ENCODE peak calls at places on chromosomes 3 and 15, in nine cellular contexts. W, T, K, V, I, Q, X, L and Z are unnamed samples.

GRCh38 chr3:113697192-113698090 is 999 bp upstream of the USF3 start:
- DNase-seq in W (peak), K (peak), X (peak), I (no peak), L (no peak), Q (peak), T (peak), V (peak), Z (peak)

GRCh38 chr15:38991126-38991525 is 426.5 kb upstream of the RASGRP1 start:
- DNase-seq in L (peak), I (peak), Q (peak), W (no peak), K (no peak), X (peak), T (no peak), V (peak), Z (no peak)

GRCh38 chr3:58058654-58059263 is 50.5 kb downstream of the FLNB start:
- DNase-seq in V (no peak), Q (peak), T (no peak), W (no peak), X (no peak), K (no peak), I (no peak), L (no peak), Z (no peak)

GRCh38 chr15:61916104-61916503 is 144.1 kb downstream of the VPS13C start:
- DNase-seq in I (no peak), W (no peak), T (peak), Q (peak), K (no peak), X (no peak), L (no peak), V (peak), Z (no peak)

GRCh38 chr3:101170047-101170771 is 150.2 kb downstream of the IMPG2 start:
- DNase-seq in W (no peak), K (no peak), Q (peak), I (no peak), T (no peak), V (no peak), L (no peak), X (no peak), Z (no peak)

GRCh38 chr3:38627956-38628355 is 21.5 kb downstream of the SCN5A start:
- DNase-seq in X (no peak), V (no peak), I (no peak), T (peak), W (no peak), Q (peak), K (no peak), L (peak), Z (peak)

GRCh38 chr15:90982135-90982534 is 12.2 kb downstream of the PRC1 start:
- DNase-seq in T (no peak), L (no peak), K (no peak), V (no peak), W (no peak), I (no peak), Q (peak), X (peak), Z (no peak)

GRCh38 chr3:127002195-127003174 is 19.6 kb downstream of the PLXNA1 start:
- DNase-seq in Q (peak), W (peak), K (peak), I (peak), V (peak), L (no peak), T (peak), X (peak), Z (peak)

GRCh38 chr3:123719785-123720531 is 135.1 kb upstream of the HACD2 start:
- DNase-seq in Q (no peak), L (no peak), T (no peak), I (peak), X (peak), W (peak), V (no peak), K (peak), Z (no peak)

GRCh38 chr3:129481783-129482332 is 41.8 kb downstream of the IFT122 start:
- DNase-seq in I (peak), W (peak), Q (peak), L (no peak), T (peak), K (no peak), X (peak), V (no peak), Z (no peak)

GRCh38 chr3:128436214-128436613 is 30.5 kb downstream of the DNAJB8 start:
- DNase-seq in X (no peak), W (no peak), K (no peak), L (no peak), T (peak), V (no peak), Q (no peak), I (no peak), Z (no peak)

GRCh38 chr3:30513374-30514152 is 92.8 kb upstream of the TGFBR2 start:
- DNase-seq in V (no peak), I (no peak), X (no peak), L (no peak), T (no peak), W (no peak), K (no peak), Q (no peak), Z (no peak)

GRCh38 chr3:43675593-43675992 is 15.1 kb upstream of the ABHD5 start:
- DNase-seq in K (no peak), W (no peak), L (no peak), X (no peak), I (no peak), T (no peak), Q (no peak), V (no peak), Z (no peak)

GRCh38 chr3:55178336-55178735 is 250.5 kb upstream of the LRTM1 start:
- DNase-seq in W (no peak), I (no peak), L (no peak), X (no peak), K (no peak), V (no peak), T (no peak), Q (no peak), Z (no peak)

GRCh38 chr15:45646220-45646619 is 11.4 kb downstream of the SQOR start:
- DNase-seq in X (peak), T (no peak), I (no peak), L (no peak), W (no peak), V (peak), K (no peak), Q (peak), Z (no peak)

GRCh38 chr15:65332662-65333440 is 28.4 kb downstream of the RNU5B-1 start:
- DNase-seq in I (no peak), T (no peak), L (no peak), Q (no peak), X (no peak), W (no peak), V (no peak), K (no peak), Z (no peak)

GRCh38 chr3:45644063-45644462 is 45.1 kb upstream of the SACM1L start:
- DNase-seq in X (peak), Q (peak), V (peak), L (peak), K (no peak), I (no peak), W (no peak), T (no peak), Z (no peak)

GRCh38 chr3:11224010-11224409 is 48.2 kb upstream of the ATG7 start:
- DNase-seq in T (no peak), V (no peak), X (no peak), Q (no peak), W (no peak), L (no peak), I (no peak), K (no peak), Z (no peak)

GRCh38 chr3:11226042-11226370 is 46.2 kb upstream of the ATG7 start:
- DNase-seq in X (no peak), I (no peak), L (no peak), K (peak), V (no peak), Q (no peak), T (no peak), W (no peak), Z (no peak)

GRCh38 chr3:11221818-11222217 is 50.4 kb upstream of the ATG7 start:
- DNase-seq in K (no peak), X (no peak), I (no peak), T (no peak), Q (no peak), V (peak), W (no peak), L (no peak), Z (no peak)

GRCh38 chr3:11228041-11228440 is 44.2 kb upstream of the ATG7 start:
- DNase-seq in T (no peak), Q (peak), K (no peak), W (no peak), X (no peak), L (no peak), I (no peak), V (peak), Z (no peak)

DNA sequence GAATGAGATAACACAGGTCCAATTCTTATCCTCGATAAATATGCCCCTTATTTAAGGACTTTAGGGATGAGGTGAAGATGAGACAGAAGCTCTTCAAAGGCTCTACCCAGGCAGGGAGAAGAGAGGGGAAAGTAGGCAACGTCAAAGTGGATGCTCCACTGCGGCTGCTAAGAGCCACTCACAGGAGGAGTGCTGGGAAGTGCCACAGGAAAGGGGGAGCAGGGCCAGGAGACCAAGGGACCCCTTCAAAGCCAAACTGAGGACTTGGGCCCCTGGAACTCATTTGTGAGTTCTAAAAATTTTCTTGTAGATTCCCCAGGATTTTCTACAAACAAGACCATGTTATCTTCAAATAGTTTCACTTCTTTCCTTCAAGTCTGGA is 47.3 kb upstream of the ATG7 start:
- DNase-seq in T (no peak), K (no peak), X (no peak), V (no peak), W (no peak), L (no peak), I (no peak), Q (no peak), Z (no peak)
- H3K4me3 ChIP-seq in T (no peak), K (peak), X (peak), V (peak), W (no peak), L (peak), I (peak), Q (peak), Z (no peak)

DNA sequence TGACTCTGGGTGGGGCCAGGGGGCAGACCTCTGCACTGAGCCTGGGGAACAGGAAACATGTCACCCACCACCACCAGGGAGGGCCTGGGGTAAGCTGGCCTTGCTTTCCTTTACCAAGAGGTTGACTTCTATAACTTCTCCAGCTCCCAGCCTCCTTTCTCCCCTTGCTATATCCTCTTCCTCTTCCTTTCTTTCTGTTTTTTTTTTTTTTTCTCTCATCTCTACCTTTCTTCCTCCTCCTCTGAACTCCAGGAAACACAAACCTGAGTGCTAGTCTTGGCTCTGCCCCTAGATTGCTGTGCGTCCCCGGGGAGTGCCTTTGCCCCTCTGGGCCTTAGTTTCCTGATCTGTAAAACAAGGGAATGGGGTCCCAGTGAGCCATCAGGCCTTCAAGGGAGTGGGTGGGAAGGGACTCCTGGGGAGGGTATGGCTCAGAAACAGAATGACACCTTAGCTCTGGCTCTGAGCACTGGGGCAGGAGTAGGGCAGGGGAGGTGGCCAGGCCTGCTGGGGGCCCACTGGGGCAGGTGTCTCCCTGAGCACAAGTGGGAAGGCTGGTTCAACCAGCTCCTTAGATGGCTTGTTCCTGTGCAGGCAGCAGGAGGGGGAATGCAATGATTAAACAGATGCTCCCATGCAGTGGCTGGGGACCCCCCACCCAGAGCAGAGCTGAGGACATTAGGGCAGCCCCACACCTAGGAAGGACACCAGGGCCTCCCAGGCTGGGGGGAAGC is 4.3 kb downstream of the SNX33 start:
- DNase-seq in I (no peak), W (no peak), K (no peak), X (no peak), V (no peak), Q (no peak), L (no peak), T (no peak), Z (no peak)
- H3K4me3 ChIP-seq in I (peak), W (no peak), K (peak), X (peak), V (peak), Q (peak), L (no peak), T (no peak), Z (no peak)

GRCh38 chr3:159600291-159600690 is 388.3 kb upstream of the IL12A start:
- DNase-seq in W (no peak), I (no peak), L (no peak), Q (no peak), X (no peak), V (no peak), T (no peak), K (no peak), Z (no peak)
- H3K4me3 ChIP-seq in W (no peak), I (no peak), L (no peak), Q (no peak), X (no peak), V (no peak), T (no peak), K (no peak), Z (no peak)

GRCh38 chr15:78944202-78944625 is 632 bp downstream of the CTSH start:
- DNase-seq in I (no peak), K (peak), T (no peak), Q (no peak), W (no peak), X (no peak), V (no peak), L (no peak), Z (no peak)
- H3K4me3 ChIP-seq in I (peak), K (peak), T (peak), Q (no peak), W (peak), X (peak), V (no peak), L (peak), Z (peak)

DNA sequence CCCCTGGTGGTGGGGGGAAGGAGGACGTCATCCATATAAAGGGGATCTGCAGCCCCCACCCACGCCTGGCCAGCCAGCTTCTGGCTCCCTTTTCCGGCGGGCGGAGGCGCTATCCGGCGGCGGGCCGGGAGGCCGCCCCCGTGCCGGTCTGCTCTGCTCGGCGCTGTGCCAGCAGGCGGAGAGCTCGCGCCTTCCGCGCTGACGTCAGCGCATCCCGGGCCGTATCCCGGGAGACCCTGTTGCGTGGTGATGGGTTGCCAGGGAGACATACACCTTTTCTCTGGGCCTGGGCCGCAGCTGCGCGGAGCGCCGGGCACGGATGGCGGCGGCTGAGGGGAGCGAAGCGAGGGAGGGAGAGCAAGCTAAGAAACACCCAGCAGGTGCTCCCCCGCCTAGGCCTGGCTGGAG is 1.1 kb downstream of the FAM131A start:
- DNase-seq in W (peak), T (peak), L (no peak), I (peak), Q (peak), K (peak), X (peak), V (peak), Z (no peak)
- H3K4me3 ChIP-seq in W (peak), T (peak), L (no peak), I (peak), Q (no peak), K (peak), X (peak), V (peak), Z (no peak)